ENCODE peak calls at places on chromosomes 2 and 18, in eight cellular contexts. I is HFFc6, M is cerebellar cortex, L is HCT116, R is BJ, V is activated T-cell treated with anti-CD3 and anti-CD28 coated beads for 48 hours, Y is uterus, O is AG09319. K is an unnamed sample.
A peak's percentile ranks its signal among the peaks of the same experiment; 100 is the strongest.

GRCh38 chr2:196372811-196373664 is 201.7 kb upstream of the STK17B start:
- DNase-seq in I (no peak), M (peak; percentile 30), L (no peak), R (no peak), V (no peak), Y (no peak), O (no peak), K (no peak)

GRCh38 chr2:127588241-127588640 is 52.8 kb downstream of the MYO7B start:
- DNase-seq in I (no peak), M (no peak), L (no peak), R (no peak), V (no peak), Y (no peak), O (no peak), K (no peak)

GRCh38 chr18:9150116-9150515 is 13.5 kb downstream of the ANKRD12 start:
- DNase-seq in I (no peak), M (no peak), L (no peak), R (no peak), V (no peak), Y (no peak), O (no peak), K (no peak)

GRCh38 chr18:59928201-59928600 is 28.4 kb downstream of the PMAIP1 start:
- DNase-seq in I (no peak), M (no peak), L (no peak), R (no peak), V (no peak), Y (no peak), O (no peak), K (no peak)

GRCh38 chr18:48813833-48814489 is 136.8 kb downstream of the SMAD7 start:
- DNase-seq in I (no peak), M (no peak), L (no peak), R (no peak), V (no peak), Y (peak; percentile 11), O (no peak), K (no peak)

GRCh38 chr18:22253156-22253555 is 83.8 kb downstream of the GATA6 start:
- DNase-seq in I (no peak), M (no peak), L (no peak), R (no peak), V (no peak), Y (no peak), O (no peak), K (no peak)

GRCh38 chr2:37526323-37526722 is 145.1 kb downstream of the CDC42EP3 start:
- DNase-seq in I (no peak), M (no peak), L (no peak), R (no peak), V (no peak), Y (no peak), O (no peak), K (no peak)

GRCh38 chr2:189601043-189601442 is 20.5 kb upstream of the SLC40A1 start:
- DNase-seq in I (peak; percentile 3), M (no peak), L (no peak), R (no peak), V (no peak), Y (no peak), O (no peak), K (no peak)

GRCh38 chr18:23188391-23188790 is 53.1 kb downstream of the CABLES1 start:
- DNase-seq in I (no peak), M (no peak), L (no peak), R (no peak), V (no peak), Y (no peak), O (no peak), K (no peak)

GRCh38 chr2:234992624-234993349 is 41.0 kb downstream of the SH3BP4 start:
- DNase-seq in I (no peak), M (no peak), L (no peak), R (no peak), V (no peak), Y (no peak), O (no peak), K (no peak)

GRCh38 chr2:207473203-207473865 is 56.4 kb upstream of the CREB1 start:
- DNase-seq in I (peak; percentile 71), M (peak; percentile 88), L (peak; percentile 29), R (peak; percentile 42), V (peak; percentile 12), Y (peak; percentile 51), O (peak; percentile 65), K (no peak)

GRCh38 chr2:145593991-145594702 is 1074.2 kb upstream of the ZEB2 start:
- DNase-seq in I (peak; percentile 96), M (no peak), L (no peak), R (peak; percentile 73), V (no peak), Y (no peak), O (peak; percentile 63), K (peak; percentile 65)

GRCh38 chr18:51569153-51569552 is 371.7 kb upstream of the MEX3C start:
- DNase-seq in I (no peak), M (no peak), L (no peak), R (no peak), V (no peak), Y (no peak), O (no peak), K (no peak)

GRCh38 chr2:23762141-23762540 is 164.8 kb downstream of the ATAD2B start:
- DNase-seq in I (no peak), M (no peak), L (no peak), R (no peak), V (no peak), Y (no peak), O (no peak), K (no peak)

GRCh38 chr2:10400568-10400977 is 47.6 kb downstream of the ODC1 start:
- DNase-seq in I (no peak), M (peak; percentile 54), L (no peak), R (no peak), V (peak; percentile 58), Y (no peak), O (no peak), K (no peak)

GRCh38 chr18:44627245-44627644 is 53.4 kb upstream of the SETBP1 start:
- DNase-seq in I (peak; percentile 10), M (no peak), L (no peak), R (peak; percentile 36), V (no peak), Y (no peak), O (no peak), K (peak; percentile 42)

GRCh38 chr2:85589982-85590791 is 5.4 kb upstream of the RNF181 start:
- DNase-seq in I (peak; percentile 72), M (no peak), L (no peak), R (peak; percentile 82), V (no peak), Y (no peak), O (peak; percentile 51), K (peak; percentile 94)

GRCh38 chr2:73830871-73831401 is 2.2 kb downstream of the STAMBP start:
- DNase-seq in I (peak; percentile 91), M (no peak), L (no peak), R (peak; percentile 26), V (peak; percentile 8), Y (no peak), O (peak; percentile 50), K (peak; percentile 67)

GRCh38 chr2:224190871-224191270 is 151.8 kb upstream of the SERPINE2 start:
- DNase-seq in I (peak; percentile 28), M (no peak), L (no peak), R (no peak), V (no peak), Y (no peak), O (no peak), K (no peak)

GRCh38 chr18:29874519-29875098 is 1167.9 kb downstream of the DSC3 start:
- DNase-seq in I (peak; percentile 46), M (peak; percentile 46), L (peak; percentile 10), R (no peak), V (no peak), Y (no peak), O (no peak), K (no peak)

GRCh38 chr2:86295071-86295470 is 42.4 kb downstream of the REEP1 start:
- DNase-seq in I (no peak), M (no peak), L (no peak), R (no peak), V (no peak), Y (no peak), O (no peak), K (no peak)